ENCODE peak calls at places on chromosomes 6 and 20, in ten cellular contexts. X is cardiac muscle cell, J is NB4, H is neural progenitor cell, E is ovary, V is GM23338, P is lower leg skin, N is GM12865, Q is fibroblast of lung, B is stomach. G is an unnamed sample.

GRCh38 chr6:37572340-37572739 is 72.6 kb upstream of the CCDC167 start:
- DNase-seq in Q (no peak), B (no peak), H (no peak), P (no peak), X (no peak), E (no peak), J (no peak), V (no peak), N (no peak), G (no peak)

GRCh38 chr6:56752009-56752408 is 109.3 kb upstream of the DST start:
- DNase-seq in H (peak; percentile 39), V (peak; percentile 64), X (peak; percentile 47), J (no peak), Q (peak; percentile 95), P (no peak), B (no peak), E (no peak), N (no peak), G (peak; percentile 54)

GRCh38 chr20:6026051-6026450 is 27.8 kb downstream of the LRRN4 start:
- DNase-seq in J (peak; percentile 21), V (no peak), P (no peak), N (no peak), B (no peak), H (no peak), Q (peak; percentile 50), X (no peak), E (no peak), G (peak; percentile 28)

GRCh38 chr6:94362061-94362864 is 942.9 kb upstream of the EPHA7 start:
- DNase-seq in V (no peak), X (no peak), Q (no peak), E (peak; percentile 6), J (no peak), N (no peak), P (peak; percentile 81), B (no peak), H (no peak), G (no peak)

GRCh38 chr6:26196846-26197683 is 109.8 kb downstream of the HFE start:
- DNase-seq in E (peak; percentile 81), X (peak; percentile 94), B (peak; percentile 75), J (peak; percentile 97), V (peak; percentile 86), H (peak; percentile 84), Q (peak; percentile 92), N (peak; percentile 97), P (peak; percentile 92), G (peak; percentile 94)

GRCh38 chr6:75143186-75143585 is 62.7 kb downstream of the COL12A1 start:
- DNase-seq in N (no peak), E (no peak), X (peak; percentile 71), V (no peak), P (no peak), J (no peak), Q (peak; percentile 88), H (no peak), B (no peak), G (peak; percentile 38)

GRCh38 chr6:41353333-41353732 is 17.9 kb downstream of the NCR2 start:
- DNase-seq in E (no peak), X (no peak), Q (no peak), P (no peak), J (no peak), N (no peak), V (no peak), H (no peak), B (no peak), G (no peak)

GRCh38 chr6:38233161-38233791 is 406.5 kb downstream of the BTBD9 start:
- DNase-seq in X (no peak), J (no peak), V (no peak), B (no peak), E (no peak), Q (peak; percentile 76), N (no peak), P (no peak), H (no peak), G (no peak)

DNA sequence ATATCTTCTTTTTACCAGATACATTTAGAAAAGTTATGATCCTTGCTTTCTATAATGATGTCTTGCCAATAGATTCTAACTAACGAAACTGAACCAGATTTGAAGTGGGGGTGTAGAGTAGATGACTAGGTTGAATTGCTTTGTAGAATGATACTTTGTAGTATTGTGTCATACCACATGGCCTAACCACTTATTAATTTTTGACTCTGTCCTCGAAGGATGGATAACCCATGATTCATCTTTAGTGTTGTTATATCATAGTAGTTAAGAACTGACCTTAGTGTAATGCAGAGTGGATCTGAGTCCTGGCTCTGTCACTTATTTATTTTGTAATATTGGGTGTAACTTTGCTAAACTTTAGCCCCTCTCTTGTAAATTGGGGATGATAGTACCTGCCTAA is 4.5 kb downstream of the PHF3 start:
- DNase-seq in P (no peak), H (no peak), J (peak; percentile 46), Q (peak; percentile 76), E (no peak), B (no peak), N (no peak), X (peak; percentile 39), V (no peak), G (peak; percentile 43)
- H3K4me3 ChIP-seq in P (no peak overlapping the region), H (no peak overlapping the region), J (peak overlapping the region; percentile 95), Q (no peak overlapping the region), E (no peak overlapping the region), B (no peak overlapping the region), N (no peak overlapping the region), X (no peak overlapping the region), V (no peak overlapping the region), G (no peak overlapping the region)

GRCh38 chr6:132478697-132479096 is 34.2 kb downstream of the STX7 start:
- DNase-seq in P (no peak), E (no peak), H (no peak), N (no peak), V (no peak), J (no peak), Q (no peak), X (no peak), B (no peak), G (no peak)

GRCh38 chr6:132482595-132482994 is 30.3 kb downstream of the STX7 start:
- DNase-seq in N (no peak), Q (no peak), V (no peak), X (no peak), J (no peak), B (no peak), E (no peak), H (no peak), P (no peak), G (no peak)

GRCh38 chr6:132481189-132481588 is 31.7 kb downstream of the STX7 start:
- DNase-seq in B (no peak), Q (no peak), E (no peak), H (no peak), J (no peak), N (no peak), V (no peak), P (no peak), X (no peak), G (no peak)

GRCh38 chr6:132475925-132476324 is 37.0 kb downstream of the STX7 start:
- DNase-seq in H (no peak), V (no peak), P (no peak), N (no peak), X (no peak), E (no peak), B (no peak), Q (no peak), J (no peak), G (no peak)

GRCh38 chr6:132479131-132479530 is 33.8 kb downstream of the STX7 start:
- DNase-seq in P (no peak), N (no peak), B (no peak), V (no peak), J (no peak), Q (no peak), X (no peak), E (no peak), H (no peak), G (no peak)
- TF ChIP-seq CTCF in P (no peak), N (no peak), B (no peak), V (no peak), J (no peak), Q (no peak), X (no peak), E (no peak), H (no peak), G (no peak)

DNA sequence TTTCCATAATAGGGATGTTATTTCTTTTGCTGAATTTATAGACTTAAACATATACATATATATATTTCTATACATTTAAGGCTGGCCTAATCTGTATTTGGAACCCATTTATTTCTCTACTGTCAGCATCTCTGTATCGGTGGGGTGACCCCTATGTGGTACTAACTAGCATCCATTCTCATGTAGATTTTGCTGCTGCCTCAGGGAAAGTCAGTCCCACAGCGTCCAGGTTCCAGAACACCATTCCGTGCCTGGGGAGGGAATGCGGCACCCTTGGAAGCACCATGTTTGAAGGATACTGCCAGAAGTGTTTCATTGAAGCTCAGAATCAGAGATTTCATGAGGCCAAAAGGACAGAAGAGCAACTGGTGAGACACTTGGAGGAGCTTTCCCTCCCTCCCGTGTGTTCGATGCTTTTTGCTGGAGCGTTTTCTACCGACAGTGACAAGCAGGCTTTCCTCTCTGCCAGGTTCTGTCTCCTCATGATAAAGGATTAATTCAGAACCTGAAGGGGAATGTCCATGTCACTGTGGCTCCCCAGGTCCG is 12.9 kb downstream of the TNFAIP3 start:
- DNase-seq in V (peak; percentile 54), X (no peak), B (no peak), H (no peak), J (no peak), N (no peak), Q (no peak), P (no peak), E (no peak), G (no peak)
- H3K4me3 ChIP-seq in V (no peak overlapping the region), X (no peak overlapping the region), B (no peak overlapping the region), H (no peak overlapping the region), J (no peak overlapping the region), N (no peak overlapping the region), Q (no peak overlapping the region), P (no peak overlapping the region), E (no peak overlapping the region), G (no peak overlapping the region)

GRCh38 chr6:43919774-43920173 is 149.8 kb downstream of the VEGFA start:
- DNase-seq in B (no peak), X (no peak), V (no peak), J (no peak), Q (no peak), P (no peak), E (no peak), H (no peak), N (no peak), G (no peak)

GRCh38 chr6:43916091-43916923 is 146.3 kb downstream of the VEGFA start:
- DNase-seq in E (no peak), X (peak; percentile 72), N (no peak), H (no peak), P (no peak), B (no peak), J (peak; percentile 52), Q (peak; percentile 66), V (no peak), G (peak; percentile 49)

GRCh38 chr6:43917878-43918382 is 147.9 kb downstream of the VEGFA start:
- DNase-seq in N (no peak), Q (peak; percentile 77), H (no peak), B (no peak), E (no peak), P (no peak), J (peak; percentile 55), V (no peak), X (peak; percentile 89), G (peak; percentile 61)

GRCh38 chr6:43915213-43915869 is 145.3 kb downstream of the VEGFA start:
- DNase-seq in H (no peak), J (no peak), N (no peak), E (no peak), B (no peak), V (no peak), X (no peak), P (no peak), Q (no peak), G (no peak)

DNA sequence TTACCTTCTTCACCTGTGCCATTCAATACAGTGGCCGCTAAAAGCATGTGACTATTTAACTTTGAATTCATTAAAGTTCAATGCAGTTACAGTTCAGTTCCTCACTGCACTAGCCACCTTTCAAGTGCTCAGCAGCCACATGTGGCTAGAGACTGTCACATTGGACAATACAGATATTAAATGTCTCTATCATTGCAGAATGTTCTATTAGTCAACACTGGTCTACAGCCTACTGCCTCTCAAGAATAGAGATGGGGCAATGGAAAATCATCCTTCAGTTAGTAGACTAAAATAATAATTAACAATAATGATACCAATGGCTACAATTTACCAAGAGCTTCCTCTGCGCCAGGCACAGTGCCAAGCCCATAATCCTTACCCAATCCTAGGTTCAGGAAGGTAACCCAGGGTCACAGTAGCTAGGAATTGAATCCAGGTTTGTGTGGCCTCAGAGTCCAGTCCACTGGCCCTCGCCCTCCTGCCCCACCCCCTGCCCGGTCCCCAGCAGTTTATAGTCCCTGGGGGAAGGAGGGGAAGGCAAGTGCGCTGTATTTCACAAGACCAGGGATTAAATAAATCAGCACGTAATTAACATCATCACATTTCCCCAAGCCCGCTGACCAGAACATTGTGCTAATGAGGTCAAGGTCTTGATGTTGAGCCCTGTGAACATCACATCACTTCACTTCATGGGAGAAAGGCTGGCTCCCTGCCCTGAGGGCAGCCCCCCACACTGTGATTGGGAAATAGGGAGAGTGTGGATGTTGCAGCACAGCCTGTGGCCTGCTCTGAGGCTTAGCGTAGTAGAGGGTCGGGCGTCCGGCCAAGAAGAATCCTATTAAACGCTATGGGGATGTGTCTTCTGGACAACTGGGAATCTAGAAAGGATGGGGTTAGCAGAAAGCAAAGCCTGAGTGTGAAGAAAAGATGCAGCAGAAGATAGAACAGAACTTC is 147.2 kb downstream of the VEGFA start:
- DNase-seq in B (peak; percentile 63), J (peak; percentile 82), Q (no peak), H (no peak), V (no peak), N (no peak), E (peak; percentile 32), P (peak; percentile 92), X (peak; percentile 96), G (peak; percentile 82)
- TF ChIP-seq CTCF in B (no peak), J (no peak), Q (no peak), H (no peak), V (no peak), N (no peak), E (no peak), P (no peak), X (no peak), G (no peak)